ENCODE peak calls at places on chromosomes 5 and 9, in nine cellular contexts. J is ovary; A is SJSA1; D is SJCRH30; K is pancreas; S is thoracic aorta; P is heart right ventricle; T is CD8-positive, alpha-beta memory T cell; Z is tibial artery. W is an unnamed sample. For H3K4me1, the result is how much of the 10 kb centered on the place peaks cover.

GRCh38 chr9:92652461-92652860 is 17.5 kb downstream of the IPPK start:
- DNase-seq in T (no peak), J (no peak), D (no peak), K (no peak), A (no peak), P (no peak), S (no peak), Z (no peak), W (no peak)

GRCh38 chr5:4387295-4387694 is 752.8 kb upstream of the ADAMTS16 start:
- DNase-seq in K (no peak), J (no peak), D (peak), T (no peak), A (no peak), Z (no peak), P (no peak), S (no peak), W (no peak)

GRCh38 chr5:124725040-124725434 is 21.4 kb downstream of the ZNF608 start:
- DNase-seq in A (no peak), D (no peak), S (no peak), J (no peak), T (no peak), P (no peak), K (no peak), Z (no peak), W (no peak)

GRCh38 chr9:86614871-86615849 is 260.9 kb upstream of the TUT7 start:
- DNase-seq in S (no peak), J (no peak), Z (no peak), D (peak), A (peak), T (no peak), P (no peak), K (peak), W (no peak)

GRCh38 chr9:14992516-14992915 is 82.3 kb upstream of the FREM1 start:
- DNase-seq in S (no peak), K (no peak), T (no peak), D (no peak), A (no peak), Z (no peak), J (no peak), P (no peak), W (no peak)

GRCh38 chr9:93210324-93210973 is 26.5 kb downstream of the WNK2 start:
- DNase-seq in T (no peak), Z (no peak), S (no peak), P (no peak), A (no peak), D (no peak), K (peak), J (no peak), W (no peak)

GRCh38 chr5:38157024-38157423 is 101.3 kb upstream of the EGFLAM start:
- DNase-seq in D (no peak), P (no peak), K (no peak), Z (no peak), J (no peak), A (no peak), S (no peak), T (no peak), W (no peak)

GRCh38 chr9:119688547-119688946 is 319.3 kb upstream of the BRINP1 start:
- DNase-seq in J (no peak), S (no peak), D (no peak), A (no peak), K (no peak), P (no peak), Z (no peak), T (no peak), W (no peak)

GRCh38 chr5:16178745-16179372 is 732 bp downstream of the MARCHF11 start:
- DNase-seq in P (peak), T (no peak), S (no peak), D (peak), J (peak), K (peak), Z (peak), A (peak), W (no peak)

GRCh38 chr5:172150514-172151425 is 37.3 kb downstream of the STK10 start:
- DNase-seq in J (no peak), A (no peak), D (no peak), T (peak), Z (peak), S (no peak), P (peak), K (no peak), W (peak)

GRCh38 chr5:177446184-177447065 is at the start of gene PRR7:
- DNase-seq in A (no peak), S (no peak), J (peak), P (peak), K (no peak), Z (no peak), T (peak), D (peak), W (no peak)

GRCh38 chr9:21746550-21746949 is 55.9 kb upstream of the MTAP start:
- DNase-seq in P (no peak), T (no peak), Z (no peak), D (no peak), A (no peak), K (no peak), S (no peak), J (no peak), W (no peak)

GRCh38 chr9:109012876-109013677 is at the start of gene CTNNAL1:
- DNase-seq in P (peak), S (peak), K (peak), Z (peak), T (peak), A (peak), D (peak), J (peak), W (peak)

GRCh38 chr9:84436386-84437114 is 96.0 kb upstream of the SLC28A3 start:
- DNase-seq in J (no peak), Z (no peak), D (no peak), S (no peak), A (no peak), T (no peak), P (peak), K (no peak), W (no peak)

GRCh38 chr9:91837982-91838731 is 111.9 kb downstream of the ROR2 start:
- DNase-seq in D (no peak), S (no peak), J (peak), K (peak), Z (peak), P (peak), T (no peak), A (no peak), W (peak)

GRCh38 chr9:3436629-3437028 is 89.2 kb downstream of the RFX3 start:
- DNase-seq in D (no peak), S (no peak), P (no peak), T (no peak), Z (no peak), J (no peak), K (no peak), A (no peak), W (no peak)

GRCh38 chr5:140642718-140643117 is 3.5 kb downstream of the TMCO6 start:
- DNase-seq in P (no peak), A (no peak), T (no peak), K (no peak), D (no peak), S (no peak), J (no peak), Z (peak), W (no peak)

GRCh38 chr5:136276946-136277345 is 84.0 kb upstream of the SMIM32 start:
- DNase-seq in T (no peak), D (peak), A (no peak), P (no peak), K (no peak), S (no peak), Z (no peak), J (no peak), W (no peak)

GRCh38 chr5:81657386-81657785 is 93.5 kb downstream of the SSBP2 start:
- DNase-seq in D (peak), Z (no peak), T (no peak), A (no peak), P (no peak), J (no peak), K (no peak), S (no peak), W (no peak)
- H3K27ac ChIP-seq in D (no peak), Z (no peak), T (no peak), A (no peak), P (no peak), J (no peak), K (no peak), S (no peak), W (no peak)

DNA sequence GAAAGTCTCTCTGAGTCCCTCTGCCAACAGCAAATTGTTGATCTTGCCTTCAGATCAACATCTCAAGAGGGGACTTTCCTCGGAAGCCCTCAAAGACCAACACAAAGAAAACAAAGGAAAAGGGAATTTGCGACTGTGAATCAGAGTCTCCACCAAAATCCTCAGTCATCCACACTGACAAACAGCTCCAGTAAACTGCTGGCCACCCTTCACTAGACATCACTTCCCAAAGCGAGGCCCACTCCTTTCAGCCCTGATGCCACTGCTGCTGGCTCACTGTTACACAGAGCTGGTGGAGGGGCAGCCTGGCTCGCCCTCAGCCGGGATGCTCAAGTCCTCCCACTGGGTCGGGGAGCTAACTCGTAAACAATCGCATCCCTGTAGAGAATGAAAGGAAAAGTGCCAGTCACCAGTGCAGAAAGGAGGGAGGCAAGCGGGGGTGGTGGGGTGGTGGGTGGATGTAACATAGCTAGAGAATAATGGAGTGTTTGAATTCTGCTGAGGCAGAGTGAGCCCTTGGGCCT is 1.3 kb downstream of the FGF1 start:
- DNase-seq in Z (no peak), T (no peak), K (no peak), J (no peak), S (no peak), A (peak), P (no peak), D (no peak), W (peak)
- H3K4me1 ChIP-seq in Z (under half), T (under half), K (under half), J (under half), S (under half), A (under half), P (half or more), D (under half), W (under half)

DNA sequence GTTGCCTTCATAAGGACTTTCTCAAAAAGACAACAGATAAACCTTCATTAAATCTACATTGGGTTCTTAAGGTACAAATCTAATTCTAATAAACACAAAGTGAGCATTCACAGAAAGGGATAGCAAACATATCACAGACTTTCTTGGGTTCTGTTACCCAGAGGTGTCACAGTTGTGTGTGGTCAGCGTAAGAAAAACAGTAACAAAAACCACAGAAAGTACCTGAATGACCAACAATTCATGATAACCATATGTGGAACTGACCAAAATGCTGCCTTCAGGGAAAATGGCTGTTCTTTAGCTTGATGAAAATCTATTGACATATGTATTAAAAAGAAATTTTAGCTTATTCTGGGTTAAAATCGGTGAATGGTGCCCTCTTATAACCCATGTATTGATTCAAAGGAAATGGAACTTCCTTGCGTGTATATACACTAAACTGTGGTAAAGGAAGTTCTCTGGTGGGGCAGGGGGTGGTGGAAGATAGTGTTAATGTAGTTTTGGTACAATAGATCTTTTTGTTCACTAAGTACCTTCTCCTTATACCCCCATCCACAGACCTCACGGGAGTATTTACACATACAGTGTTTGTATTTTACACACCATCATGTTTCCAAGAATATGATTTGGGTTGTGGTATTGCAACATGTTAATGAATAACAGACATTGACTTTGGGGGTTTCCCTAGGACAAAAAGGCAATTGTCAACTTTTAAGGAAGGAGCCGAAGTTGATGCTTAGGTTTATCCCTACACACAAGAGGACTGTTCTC is 152.5 kb downstream of the APBA1 start:
- DNase-seq in K (no peak), T (no peak), P (no peak), S (no peak), D (no peak), J (no peak), A (no peak), Z (no peak), W (no peak)
- H3K27ac ChIP-seq in K (no peak), T (no peak), P (no peak), S (no peak), D (no peak), J (no peak), A (no peak), Z (no peak), W (no peak)

GRCh38 chr9:130872511-130872910 is 24.1 kb downstream of the QRFP start:
- DNase-seq in J (no peak), Z (no peak), S (no peak), K (no peak), T (no peak), D (no peak), A (no peak), P (no peak), W (no peak)

GRCh38 chr9:130874783-130875182 is 21.8 kb downstream of the QRFP start:
- DNase-seq in S (no peak), Z (no peak), J (no peak), A (no peak), T (no peak), P (no peak), D (no peak), K (no peak), W (no peak)

GRCh38 chr9:130872058-130872453 is 24.6 kb downstream of the QRFP start:
- DNase-seq in T (no peak), Z (no peak), K (no peak), J (no peak), P (no peak), S (no peak), D (no peak), A (no peak), W (no peak)

GRCh38 chr9:130872912-130873503 is 23.6 kb downstream of the QRFP start:
- DNase-seq in K (peak), T (no peak), S (no peak), Z (peak), J (no peak), D (no peak), A (no peak), P (peak), W (no peak)

DNA sequence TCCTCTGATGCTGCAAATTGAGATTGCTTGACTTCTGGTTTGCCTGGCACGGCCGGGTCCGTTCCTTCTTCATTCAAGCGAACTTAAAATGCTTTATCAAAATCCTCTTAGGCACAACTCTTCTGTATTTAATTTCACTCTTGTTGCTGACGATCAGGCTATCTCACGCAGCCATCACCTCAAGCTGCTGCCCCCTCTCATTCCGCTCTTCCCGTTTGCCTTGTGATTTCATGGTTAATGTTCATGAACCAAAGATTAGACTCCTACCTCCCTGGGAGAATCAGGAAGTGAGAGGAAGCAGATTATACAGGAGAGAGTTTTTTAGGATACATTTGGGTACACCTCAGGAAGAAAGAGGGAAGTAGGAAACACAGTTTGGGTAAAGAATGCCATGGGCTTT is 22.6 kb downstream of the QRFP start:
- DNase-seq in S (no peak), Z (no peak), A (no peak), T (no peak), J (no peak), P (no peak), D (no peak), K (no peak), W (no peak)
- H3K4me1 ChIP-seq in S (under half), Z (under half), A (under half), T (under half), J (under half), P (under half), D (under half), K (under half), W (under half)

GRCh38 chr5:33319151-33319550 is 121.6 kb upstream of the TARS1 start:
- DNase-seq in D (no peak), T (no peak), J (no peak), A (no peak), P (no peak), S (no peak), K (no peak), Z (no peak), W (no peak)
- H3K27ac ChIP-seq in D (no peak), T (no peak), J (no peak), A (no peak), P (no peak), S (no peak), K (no peak), Z (peak), W (peak)